ENCODE peak calls at places on chromosomes 3 and 15, in seven cellular contexts. B, W, V, D, J, S and Q are unnamed samples.

GRCh38 chr15:93495799-93496637 is 407.0 kb upstream of the RGMA start:
- DNase-seq in B (no peak), W (no peak), V (no peak), D (no peak), J (no peak), S (no peak), Q (peak; percentile 39)

GRCh38 chr3:152328841-152329240 is 60.1 kb downstream of the MBNL1 start:
- DNase-seq in B (no peak), W (no peak), V (peak; percentile 54), D (no peak), J (no peak), S (no peak), Q (no peak)

GRCh38 chr15:42622328-42622925 is 47.0 kb downstream of the STARD9 start:
- DNase-seq in B (no peak), W (no peak), V (no peak), D (peak; percentile 40), J (no peak), S (no peak), Q (no peak)

GRCh38 chr3:8595252-8595934 is 49.2 kb downstream of the SSUH2 start:
- DNase-seq in B (no peak), W (no peak), V (no peak), D (no peak), J (no peak), S (no peak), Q (peak; percentile 49)

GRCh38 chr3:48428863-48429415 is 947 bp downstream of the PLXNB1 start:
- DNase-seq in B (peak; percentile 57), W (peak; percentile 61), V (no peak), D (peak; percentile 69), J (no peak), S (peak; percentile 67), Q (no peak)

GRCh38 chr3:129077222-129077621 is 16.6 kb downstream of the GP9 start:
- DNase-seq in B (no peak), W (no peak), V (no peak), D (no peak), J (no peak), S (no peak), Q (no peak)

GRCh38 chr3:81024560-81024959 is 736.9 kb downstream of the GBE1 start:
- DNase-seq in B (no peak), W (no peak), V (no peak), D (no peak), J (no peak), S (no peak), Q (no peak)

GRCh38 chr15:74620636-74621545 is 5.3 kb downstream of the CLK3 start:
- DNase-seq in B (peak; percentile 52), W (no peak), V (peak; percentile 80), D (peak; percentile 75), J (peak; percentile 58), S (peak; percentile 68), Q (no peak)

GRCh38 chr3:188594137-188594536 is 440.2 kb downstream of the LPP start:
- DNase-seq in B (no peak), W (no peak), V (no peak), D (no peak), J (no peak), S (no peak), Q (no peak)

GRCh38 chr15:76177491-76178040 is 117.8 kb downstream of the TMEM266 start:
- DNase-seq in B (peak; percentile 58), W (no peak), V (peak; percentile 52), D (no peak), J (no peak), S (no peak), Q (peak; percentile 99)

GRCh38 chr3:33577588-33577987 is 137.4 kb upstream of the UBP1 start:
- DNase-seq in B (no peak), W (no peak), V (no peak), D (no peak), J (no peak), S (no peak), Q (no peak)

GRCh38 chr3:11555823-11556222 is 87.9 kb downstream of the VGLL4 start:
- DNase-seq in B (no peak), W (no peak), V (no peak), D (no peak), J (no peak), S (no peak), Q (peak; percentile 2)

GRCh38 chr15:39391230-39391629 is 189.6 kb upstream of the THBS1 start:
- DNase-seq in B (no peak), W (no peak), V (no peak), D (no peak), J (no peak), S (no peak), Q (no peak)

GRCh38 chr15:87628311-87628710 is 628.2 kb downstream of the NTRK3 start:
- DNase-seq in B (no peak), W (no peak), V (no peak), D (no peak), J (no peak), S (peak; percentile 5), Q (no peak)

GRCh38 chr3:127351775-127352350 is 64.0 kb upstream of the PRR20G start:
- DNase-seq in B (no peak), W (no peak), V (no peak), D (no peak), J (no peak), S (no peak), Q (no peak)

GRCh38 chr3:194255252-194256039 is 95.7 kb downstream of the CPN2 start:
- DNase-seq in B (peak; percentile 76), W (peak; percentile 63), V (no peak), D (peak; percentile 74), J (no peak), S (no peak), Q (peak; percentile 41)

GRCh38 chr15:62165029-62165792 is at the start of gene C2CD4B:
- DNase-seq in B (peak; percentile 78), W (peak; percentile 43), V (peak; percentile 17), D (peak; percentile 82), J (no peak), S (peak; percentile 36), Q (no peak)

GRCh38 chr3:70556056-70556455 is 243.6 kb upstream of the MDFIC2 start:
- DNase-seq in B (no peak), W (no peak), V (no peak), D (no peak), J (no peak), S (no peak), Q (no peak)

GRCh38 chr3:185069583-185070030 is 83.3 kb downstream of the C3orf70 start:
- DNase-seq in B (no peak), W (no peak), V (no peak), D (peak; percentile 64), J (no peak), S (peak; percentile 51), Q (no peak)

GRCh38 chr15:81484076-81484475 is 110.1 kb upstream of the TMC3 start:
- DNase-seq in B (no peak), W (no peak), V (no peak), D (no peak), J (no peak), S (no peak), Q (no peak)

GRCh38 chr3:41683666-41684350 is 278.1 kb downstream of the ULK4 start:
- DNase-seq in B (no peak), W (no peak), V (no peak), D (peak; percentile 63), J (no peak), S (no peak), Q (no peak)

GRCh38 chr3:41681479-41681878 is 280.4 kb downstream of the ULK4 start:
- DNase-seq in B (no peak), W (no peak), V (no peak), D (no peak), J (no peak), S (peak; percentile 34), Q (no peak)

GRCh38 chr3:41682996-41683395 is 278.9 kb downstream of the ULK4 start:
- DNase-seq in B (no peak), W (no peak), V (no peak), D (no peak), J (no peak), S (no peak), Q (no peak)

GRCh38 chr3:41674449-41674848 is 287.5 kb downstream of the ULK4 start:
- DNase-seq in B (no peak), W (no peak), V (no peak), D (no peak), J (no peak), S (no peak), Q (no peak)

DNA sequence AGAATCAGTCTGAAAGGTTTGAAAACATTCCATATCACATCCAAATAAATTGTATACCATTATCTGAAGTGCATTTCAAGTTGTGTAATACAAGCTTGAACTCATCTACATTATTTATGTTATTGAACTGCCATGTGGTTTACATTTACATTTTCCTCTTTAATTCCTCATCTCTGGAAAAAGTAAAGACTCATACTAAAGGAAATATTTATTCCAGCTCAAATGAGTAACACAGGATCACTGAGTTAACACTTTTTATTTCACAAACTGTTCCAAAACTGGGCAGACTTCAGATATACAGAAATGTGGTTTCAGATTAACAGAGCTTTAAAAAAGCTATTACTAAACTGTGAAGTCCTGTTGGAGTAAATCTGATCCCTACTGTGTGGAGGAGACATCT is 282.5 kb downstream of the ULK4 start:
- DNase-seq in B (no peak), W (no peak), V (no peak), D (no peak), J (no peak), S (no peak), Q (no peak)
- H3K4me1 ChIP-seq in B (peaks cover 8% of the 10 kb centered on the region), W (no peaks in the 10 kb centered on the region), V (peaks cover 33% of the 10 kb centered on the region), D (no peaks in the 10 kb centered on the region), J (no peaks in the 10 kb centered on the region), S (peaks cover 12% of the 10 kb centered on the region), Q (no peaks in the 10 kb centered on the region)

DNA sequence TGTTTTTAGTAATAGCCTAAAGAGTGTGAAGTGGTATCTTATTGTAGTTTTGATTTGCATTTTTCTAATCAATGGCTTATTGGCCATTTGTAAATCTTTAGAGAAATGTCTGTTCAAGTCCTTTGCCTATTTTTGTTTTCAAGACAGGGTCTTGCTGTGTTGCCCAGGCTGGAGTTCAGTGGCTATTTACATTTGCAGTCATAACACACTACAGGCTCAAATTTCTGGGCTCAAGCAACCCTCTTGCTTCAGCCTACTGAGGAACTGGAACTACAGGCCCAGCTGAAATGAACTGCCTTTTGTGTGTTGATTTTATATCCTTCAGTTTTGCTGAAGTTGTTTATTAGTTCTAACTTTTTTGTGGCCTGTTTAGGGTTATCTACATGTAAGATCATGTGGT is 27.9 kb downstream of the BSN start:
- DNase-seq in B (no peak), W (no peak), V (no peak), D (no peak), J (no peak), S (no peak), Q (no peak)
- H3K4me3 ChIP-seq in B (no peak overlapping the region), W (no peak overlapping the region), V (no peak overlapping the region), D (no peak overlapping the region), J (no peak overlapping the region), S (no peak overlapping the region), Q (no peak overlapping the region)

GRCh38 chr3:52719618-52720017 is 13.7 kb downstream of the SPCS1 start:
- DNase-seq in B (no peak), W (no peak), V (no peak), D (no peak), J (no peak), S (no peak), Q (no peak)
- H3K4me1 ChIP-seq in B (no peaks in the 10 kb centered on the region), W (no peaks in the 10 kb centered on the region), V (no peaks in the 10 kb centered on the region), D (no peaks in the 10 kb centered on the region), J (peaks cover 25% of the 10 kb centered on the region), S (no peaks in the 10 kb centered on the region), Q (no peaks in the 10 kb centered on the region)

DNA sequence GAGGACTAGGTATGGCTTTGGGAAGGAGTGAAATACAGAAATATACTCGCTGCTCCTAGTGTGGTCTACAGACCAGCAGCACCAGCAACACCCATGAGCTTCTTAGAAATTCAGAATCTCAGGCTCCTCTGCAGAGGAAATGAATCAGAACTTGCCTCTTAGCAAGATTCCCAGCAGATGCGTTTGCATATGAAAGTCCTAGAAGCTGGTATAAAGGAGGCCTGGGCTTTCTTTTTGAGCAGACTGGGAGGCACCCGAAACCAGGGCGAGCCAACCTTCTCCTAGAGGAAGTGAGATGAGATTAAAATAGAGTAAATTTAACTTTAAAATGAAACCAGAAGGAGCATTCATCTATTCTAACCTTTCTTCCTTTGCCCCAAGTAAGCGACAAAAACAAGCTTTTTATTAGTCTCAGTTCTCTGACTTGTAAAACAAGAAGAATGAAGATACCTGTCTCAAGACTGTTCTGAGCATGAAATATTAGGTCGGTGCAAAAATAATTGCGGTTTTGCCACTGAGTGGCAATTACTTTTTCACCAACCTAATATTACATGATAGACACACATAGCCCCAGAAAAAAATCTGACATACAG is 140.0 kb downstream of the PDZRN3 start:
- DNase-seq in B (no peak), W (no peak), V (no peak), D (no peak), J (no peak), S (no peak), Q (no peak)
- H3K4me3 ChIP-seq in B (no peak overlapping the region), W (no peak overlapping the region), V (no peak overlapping the region), D (no peak overlapping the region), J (no peak overlapping the region), S (no peak overlapping the region), Q (no peak overlapping the region)